ENCODE peak calls at places on chromosome 17, in six cellular contexts. O is IMR-90, N is H9, H is H1, Q is trophoblast cell, E is mesenchymal stem cell. M is an unnamed sample. For H3K9me3, the result is how much of the 10 kb centered on the place peaks cover.

GRCh38 chr17:57906910-57907309 is 48.3 kb downstream of the CUEDC1 start:
- DNase-seq in E (peak), O (no peak), Q (no peak), N (peak), H (no peak), M (no peak)

GRCh38 chr17:10198509-10199249 is at the start of gene GAS7:
- DNase-seq in E (peak), Q (peak), O (peak), N (peak), H (peak), M (peak)

GRCh38 chr17:57121308-57122042 is 36.4 kb downstream of the AKAP1 start:
- DNase-seq in E (peak), Q (peak), H (no peak), N (peak), O (peak), M (peak)

GRCh38 chr17:80482555-80483308 is 6.3 kb upstream of the NPTX1 start:
- DNase-seq in H (no peak), Q (peak), O (no peak), E (no peak), N (no peak), M (no peak)

GRCh38 chr17:2916362-2916928 is 120.2 kb downstream of the RAP1GAP2 start:
- DNase-seq in H (no peak), Q (no peak), O (no peak), E (no peak), N (no peak), M (no peak)

GRCh38 chr17:32529604-32530003 is 42.8 kb downstream of the CDK5R1 start:
- DNase-seq in H (no peak), N (no peak), Q (no peak), E (no peak), O (no peak), M (no peak)

GRCh38 chr17:12765544-12765943 is 23.8 kb upstream of the ARHGAP44 start:
- DNase-seq in N (no peak), H (no peak), O (peak), Q (peak), E (peak), M (no peak)

GRCh38 chr17:79322216-79323123 is 247.8 kb downstream of the ENGASE start:
- DNase-seq in E (no peak), O (no peak), N (no peak), H (no peak), Q (no peak), M (no peak)

DNA sequence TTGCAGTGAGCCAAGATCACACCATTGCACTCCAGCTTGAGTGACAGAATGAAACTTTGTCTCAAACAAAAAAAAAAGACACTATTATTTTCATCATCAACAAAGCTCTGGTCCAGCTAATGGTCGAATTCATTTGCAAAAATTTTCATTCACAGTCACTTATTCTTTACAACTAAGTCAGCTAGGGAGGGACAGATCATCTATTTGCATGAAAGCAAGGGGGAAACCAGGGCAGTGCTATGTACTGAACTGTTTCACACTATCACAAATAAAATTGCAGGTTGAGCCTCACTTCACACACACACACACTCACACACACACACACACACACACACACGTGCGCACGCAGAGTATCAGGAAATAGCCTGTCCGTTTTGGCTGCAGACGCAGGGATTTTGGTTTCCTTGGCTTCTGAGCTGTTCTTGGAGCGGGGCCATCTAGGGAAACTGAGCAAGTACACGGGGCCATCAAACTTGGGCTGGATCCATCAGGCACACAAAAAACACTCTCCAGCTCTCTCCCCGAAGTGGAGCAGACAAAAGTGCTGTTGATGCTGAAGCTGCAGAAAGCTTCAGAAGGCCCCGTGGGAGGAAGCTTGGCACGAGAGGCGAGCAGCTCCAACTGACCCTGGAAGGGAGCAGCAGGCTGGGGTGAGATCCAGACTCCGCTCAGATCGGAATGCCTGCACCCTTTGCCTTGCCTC is 44.3 kb upstream of the HELZ start:
- DNase-seq in O (peak), N (peak), H (no peak), Q (no peak), E (no peak), M (no peak)
- H2AFZ ChIP-seq in O (peak), N (peak), H (peak), Q (peak), E (no peak), M (peak)

GRCh38 chr17:35344262-35344661 is 29.2 kb downstream of the SLFN11 start:
- DNase-seq in E (no peak), Q (no peak), H (no peak), N (no peak), O (no peak), M (no peak)
- H2BK120ac ChIP-seq in E (no peak), Q (no peak), H (no peak), N (no peak), O (no peak), M (no peak)

GRCh38 chr17:18994626-18995025 is 9.9 kb downstream of the FAM83G start:
- DNase-seq in O (peak), H (no peak), E (peak), Q (no peak), N (no peak), M (no peak)
- H3K9me3 ChIP-seq in O (under half), H (under half), E (under half), Q (under half), N (under half), M (under half)

GRCh38 chr17:69061901-69062556 is 1.3 kb upstream of the ABCA9 start:
- DNase-seq in O (no peak), E (no peak), H (no peak), Q (no peak), N (no peak), M (no peak)

GRCh38 chr17:69062860-69063621 is 2.3 kb upstream of the ABCA9 start:
- DNase-seq in O (no peak), H (no peak), N (no peak), Q (peak), E (no peak), M (no peak)

GRCh38 chr17:69059458-69060205 is 1.1 kb downstream of the ABCA9 start:
- DNase-seq in H (no peak), N (no peak), O (no peak), E (no peak), Q (no peak), M (no peak)

GRCh38 chr17:69058165-69058564 is 2.6 kb downstream of the ABCA9 start:
- DNase-seq in N (peak), O (no peak), Q (peak), H (no peak), E (no peak), M (no peak)

DNA sequence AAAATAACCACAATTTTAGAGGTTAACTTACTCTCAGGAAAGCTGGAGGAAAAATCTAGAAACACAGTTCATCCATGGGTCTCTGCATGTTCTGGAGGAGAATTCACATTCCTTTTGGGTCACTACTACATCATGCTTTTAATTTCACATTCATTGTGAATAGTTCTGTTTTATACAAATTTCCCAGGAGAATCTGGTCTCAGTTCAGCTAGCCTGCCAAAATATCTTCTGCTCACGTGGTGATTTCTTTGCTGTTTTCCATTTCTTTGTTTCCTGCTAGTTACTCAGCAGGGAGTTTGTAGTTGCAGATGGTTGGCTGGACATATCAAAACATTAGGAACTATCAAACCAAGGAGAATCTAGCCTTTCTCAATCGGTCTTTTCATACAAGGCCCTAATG is at the start of gene ABCA9:
- DNase-seq in O (peak), N (no peak), H (no peak), E (no peak), Q (no peak), M (no peak)
- H2AFZ ChIP-seq in O (no peak), N (no peak), H (no peak), E (no peak), Q (no peak), M (peak)

DNA sequence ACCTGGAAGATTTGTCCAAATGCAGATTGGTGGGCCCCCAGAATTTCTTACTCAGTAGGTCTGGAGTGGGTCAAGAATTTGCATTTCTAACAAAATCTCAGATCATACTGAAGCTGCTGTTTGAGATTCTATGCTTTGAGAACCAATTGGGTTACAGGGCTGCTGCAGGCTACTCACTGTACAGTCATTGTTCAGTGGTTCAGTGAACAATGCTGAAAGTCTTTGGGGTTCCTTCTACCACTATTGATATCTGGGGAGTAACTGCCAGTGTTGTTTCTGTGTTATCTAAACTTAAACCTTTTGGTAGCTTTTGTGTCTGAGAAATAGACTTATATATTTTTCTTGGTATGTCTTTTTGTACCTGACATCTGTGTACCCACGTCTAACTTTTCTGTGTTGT is 187.5 kb downstream of the TANC2 start:
- DNase-seq in N (no peak), H (no peak), Q (no peak), O (no peak), E (no peak), M (no peak)
- H2BK120ac ChIP-seq in N (no peak), H (no peak), Q (no peak), O (no peak), E (no peak), M (no peak)

GRCh38 chr17:82943751-82944150 is 103.9 kb upstream of the ZNF750 start:
- DNase-seq in N (no peak), O (no peak), Q (no peak), E (no peak), H (no peak), M (no peak)

GRCh38 chr17:82948081-82948511 is 108.3 kb upstream of the ZNF750 start:
- DNase-seq in N (no peak), Q (no peak), E (no peak), O (no peak), H (no peak), M (no peak)

GRCh38 chr17:82944990-82945389 is 105.2 kb upstream of the ZNF750 start:
- DNase-seq in O (no peak), N (no peak), E (no peak), Q (no peak), H (no peak), M (no peak)

GRCh38 chr17:82947051-82947991 is 107.5 kb upstream of the ZNF750 start:
- DNase-seq in O (no peak), E (no peak), N (no peak), Q (no peak), H (no peak), M (no peak)

DNA sequence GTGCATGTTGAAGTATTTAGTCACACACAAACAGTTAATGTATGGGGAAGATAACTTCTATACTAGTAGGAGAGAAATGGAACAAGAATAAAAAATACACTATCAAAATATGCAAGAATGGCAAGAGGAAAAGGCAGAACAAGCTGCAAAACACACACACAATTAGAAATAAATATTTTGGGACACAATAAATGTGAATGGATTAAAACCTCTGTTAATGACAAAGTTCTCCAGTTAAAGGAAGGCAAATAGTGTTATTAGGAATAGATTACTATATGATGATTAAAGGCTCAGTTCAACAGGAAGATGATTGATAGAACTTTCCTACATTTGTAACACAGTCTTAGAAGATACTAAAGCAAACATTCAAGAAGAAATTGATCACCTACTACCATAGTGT is 106.3 kb upstream of the ZNF750 start:
- DNase-seq in Q (no peak), E (no peak), O (no peak), H (no peak), N (no peak), M (no peak)
- H3K9me3 ChIP-seq in Q (half or more), E (half or more), O (half or more), H (half or more), N (half or more), M (half or more)

DNA sequence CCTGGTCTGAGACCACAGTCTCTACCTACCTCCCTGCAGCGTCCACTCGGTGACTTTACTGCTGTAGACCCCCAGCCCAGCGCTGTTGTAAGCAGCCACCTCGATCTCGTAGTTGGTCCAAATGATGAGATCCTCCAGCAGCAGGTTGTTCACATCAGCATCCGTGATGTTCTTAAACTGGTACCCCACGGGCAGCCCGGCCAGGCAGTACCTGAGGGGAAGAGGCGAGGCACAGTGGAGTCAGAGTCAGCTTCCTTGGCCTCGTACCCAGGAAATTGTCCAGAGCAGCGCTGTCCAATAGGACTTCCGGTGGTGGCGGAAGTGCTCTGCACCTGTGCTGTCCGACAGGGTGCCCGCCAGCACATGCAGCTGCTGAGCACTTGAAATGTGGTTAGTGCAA is 104.0 kb upstream of the CDC42EP4 start:
- DNase-seq in O (no peak), Q (no peak), E (no peak), H (no peak), N (no peak), M (no peak)
- H2AFZ ChIP-seq in O (no peak), Q (no peak), E (no peak), H (no peak), N (no peak), M (no peak)

GRCh38 chr17:73642659-73643011 is 1.6 kb downstream of the SDK2 start:
- DNase-seq in O (no peak), E (no peak), Q (no peak), N (no peak), H (no peak), M (no peak)

GRCh38 chr17:73645050-73645871 is 1.0 kb upstream of the SDK2 start:
- DNase-seq in E (peak), O (no peak), N (peak), Q (peak), H (no peak), M (peak)

GRCh38 chr17:73644145-73645049 is at the start of gene SDK2:
- DNase-seq in O (no peak), H (peak), Q (peak), N (no peak), E (peak), M (peak)

GRCh38 chr17:73643012-73643845 is 1.0 kb downstream of the SDK2 start:
- DNase-seq in H (peak), O (no peak), Q (peak), E (peak), N (peak), M (peak)

DNA sequence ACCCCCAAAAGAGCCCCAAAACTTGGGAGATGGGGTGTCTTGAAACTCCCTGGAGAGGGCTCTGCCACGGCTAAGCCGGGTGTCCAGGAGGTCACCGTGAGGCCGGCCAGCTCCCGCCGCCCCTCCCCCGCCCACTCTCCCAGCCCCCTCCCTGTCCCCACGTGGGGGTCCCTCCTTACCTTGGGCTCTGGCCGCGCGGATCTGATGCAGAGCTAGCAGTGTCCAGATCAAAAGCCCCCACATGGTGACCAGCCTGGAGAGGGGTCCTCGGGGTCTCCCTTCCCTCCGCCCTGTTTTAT is 450 bp downstream of the SDK2 start:
- DNase-seq in N (no peak), H (no peak), E (no peak), O (no peak), Q (no peak), M (no peak)
- H2BK120ac ChIP-seq in N (no peak), H (no peak), E (no peak), O (no peak), Q (no peak), M (peak)

DNA sequence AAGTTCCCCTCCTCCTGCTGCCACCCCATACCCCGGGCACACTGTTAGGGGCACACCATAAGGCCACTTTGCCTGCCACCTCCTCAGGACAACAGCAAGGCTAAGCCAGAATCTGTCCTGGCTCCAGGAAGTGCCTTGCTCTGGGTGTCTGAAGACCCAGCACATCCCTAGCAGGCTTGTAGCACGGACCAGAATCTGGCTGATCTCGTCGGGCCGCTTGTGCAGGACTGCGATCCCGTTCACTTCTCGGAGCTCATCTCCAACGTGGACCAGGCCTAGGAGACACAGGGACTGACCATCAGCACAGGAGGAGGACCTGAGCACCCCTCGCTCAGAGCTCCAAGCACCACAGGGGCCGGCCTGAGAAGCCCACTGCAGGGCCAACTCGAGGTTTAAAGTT is 7.4 kb downstream of the MPP3 start:
- DNase-seq in O (no peak), E (no peak), N (no peak), Q (no peak), H (no peak), M (no peak)
- H3K9me3 ChIP-seq in O (under half), E (under half), N (under half), Q (under half), H (under half), M (under half)

GRCh38 chr17:5128905-5129535 is 13.2 kb downstream of the USP6 start:
- DNase-seq in E (no peak), N (no peak), H (peak), O (no peak), Q (no peak), M (no peak)
- H2AFZ ChIP-seq in E (no peak), N (no peak), H (no peak), O (no peak), Q (no peak), M (no peak)